ENCODE peak calls at places on chromosomes 16 and 17, in seven cellular contexts. H is colonic mucosa, E is foreskin fibroblast, T is GM06990, O is neural crest cell, P is K562, S is uterus. Q is an unnamed sample.

GRCh38 chr16:13480801-13481200 is 439.2 kb upstream of the ERCC4 start:
- DNase-seq in P (no peak), O (no peak), S (no peak), H (no peak), E (peak; percentile 4), T (no peak), Q (no peak)

GRCh38 chr17:2218426-2218825 is 85.2 kb downstream of the SMG6 start:
- DNase-seq in E (no peak), S (no peak), H (no peak), T (peak; percentile 30), O (no peak), P (no peak), Q (no peak)

GRCh38 chr17:8887834-8888703 is 20.6 kb upstream of the PIK3R6 start:
- DNase-seq in O (peak; percentile 71), S (no peak), T (no peak), H (peak; percentile 38), P (peak; percentile 60), E (peak; percentile 9), Q (no peak)

GRCh38 chr17:30158896-30159625 is 42.4 kb downstream of the NSRP1 start:
- DNase-seq in O (no peak), E (no peak), P (no peak), T (no peak), S (no peak), H (no peak), Q (no peak)

GRCh38 chr16:87133966-87134945 is 182.9 kb downstream of the C16orf95 start:
- DNase-seq in T (no peak), O (no peak), H (no peak), P (no peak), S (no peak), E (no peak), Q (no peak)

GRCh38 chr16:66386629-66387622 is 20.4 kb downstream of the CDH5 start:
- DNase-seq in P (no peak), E (no peak), H (no peak), T (no peak), S (no peak), O (no peak), Q (peak; percentile 12)

GRCh38 chr16:75494696-75495601 is at the start of gene CHST6:
- DNase-seq in H (peak; percentile 43), O (peak; percentile 59), S (no peak), T (peak; percentile 59), P (peak; percentile 43), E (no peak), Q (no peak)

GRCh38 chr16:73067671-73068545 is 20.0 kb upstream of the ZFHX3 start:
- DNase-seq in T (no peak), H (no peak), E (no peak), P (no peak), S (no peak), O (no peak), Q (no peak)

GRCh38 chr16:1980026-1980769 is 1.1 kb downstream of the NOXO1 start:
- DNase-seq in O (no peak), P (no peak), H (peak; percentile 60), S (no peak), T (no peak), E (no peak), Q (no peak)

GRCh38 chr16:12262454-12263180 is 286.1 kb downstream of the SNX29 start:
- DNase-seq in S (no peak), E (no peak), H (peak; percentile 73), P (no peak), O (no peak), T (no peak), Q (no peak)

GRCh38 chr17:44919885-44920564 is 4.7 kb upstream of the GFAP start:
- DNase-seq in P (peak; percentile 86), O (peak; percentile 60), S (peak; percentile 78), T (peak; percentile 55), H (peak; percentile 74), E (peak; percentile 74), Q (peak; percentile 76)

GRCh38 chr17:32497431-32498205 is 10.8 kb downstream of the CDK5R1 start:
- DNase-seq in S (no peak), T (no peak), H (no peak), O (no peak), E (no peak), P (no peak), Q (no peak)

GRCh38 chr17:9306086-9306485 is 269.5 kb downstream of the STX8 start:
- DNase-seq in T (no peak), O (no peak), H (no peak), E (no peak), P (no peak), S (no peak), Q (no peak)

GRCh38 chr16:3716831-3717234 is 491 bp downstream of the TRAP1 start:
- DNase-seq in H (peak; percentile 50), T (no peak), E (peak; percentile 10), S (no peak), O (no peak), P (peak; percentile 58), Q (no peak)

GRCh38 chr16:82738699-82739098 is 111.9 kb downstream of the CDH13 start:
- DNase-seq in O (no peak), H (no peak), T (no peak), S (no peak), P (no peak), E (no peak), Q (no peak)
- TF ChIP-seq CTCF in O (peak; percentile 31), H (no peak), T (peak; percentile 49), S (peak; percentile 10), P (no peak), E (peak; percentile 16), Q (no peak)

GRCh38 chr17:38761612-38762011 is 9.1 kb downstream of the PSMB3 start:
- DNase-seq in P (peak; percentile 66), H (peak; percentile 22), T (no peak), O (peak; percentile 36), E (no peak), S (no peak), Q (no peak)
- TF ChIP-seq CTCF in P (peak; percentile 62), H (no peak), T (peak; percentile 40), O (peak; percentile 51), E (peak; percentile 49), S (no peak), Q (no peak)

GRCh38 chr17:79905832-79906231 is 66.6 kb upstream of the CBX4 start:
- DNase-seq in H (no peak), S (no peak), T (no peak), P (peak; percentile 53), E (no peak), O (no peak), Q (no peak)
- TF ChIP-seq CTCF in H (peak; percentile 14), S (no peak), T (no peak), P (peak; percentile 66), E (no peak), O (peak; percentile 52), Q (peak; percentile 14)

GRCh38 chr17:41058741-41059140 is 1.2 kb downstream of the KRTAP2-3 start:
- DNase-seq in O (no peak), P (no peak), H (no peak), E (no peak), T (no peak), S (no peak), Q (no peak)

GRCh38 chr17:41060052-41060604 is at the start of gene KRTAP2-3:
- DNase-seq in S (no peak), O (no peak), P (no peak), E (peak; percentile 93), H (no peak), T (no peak), Q (no peak)

GRCh38 chr17:41064301-41064700 is 1.4 kb downstream of the KRTAP2-4 start:
- DNase-seq in P (no peak), S (no peak), O (no peak), T (no peak), E (no peak), H (no peak), Q (no peak)

GRCh38 chr17:41063449-41063848 is 2.2 kb downstream of the KRTAP2-4 start:
- DNase-seq in P (no peak), O (no peak), H (no peak), S (no peak), E (no peak), T (no peak), Q (no peak)

DNA sequence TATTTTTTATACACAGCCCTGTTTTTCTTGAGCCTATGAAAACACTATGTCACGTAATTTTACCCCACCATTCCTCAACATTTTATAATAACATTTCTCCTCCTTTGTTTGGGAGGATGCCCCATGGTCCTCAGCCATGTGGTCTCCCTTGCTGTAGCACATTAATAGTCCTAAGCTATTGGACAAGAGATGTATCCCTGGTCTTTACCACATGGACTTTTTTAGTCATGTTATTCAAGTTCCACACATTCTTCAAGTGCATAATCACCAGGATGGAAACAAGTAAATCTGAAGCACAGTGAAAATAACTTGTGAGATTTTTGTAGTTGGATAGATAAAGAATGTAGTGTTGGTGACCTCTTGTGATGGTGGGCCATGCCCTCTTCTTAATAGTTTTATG is 2.1 kb upstream of the KRTAP2-3 start:
- DNase-seq in P (no peak), O (no peak), T (no peak), H (no peak), E (peak; percentile 89), S (no peak), Q (no peak)
- TF ChIP-seq CTCF in P (no peak), O (no peak), T (no peak), H (no peak), E (no peak), S (no peak), Q (no peak)

DNA sequence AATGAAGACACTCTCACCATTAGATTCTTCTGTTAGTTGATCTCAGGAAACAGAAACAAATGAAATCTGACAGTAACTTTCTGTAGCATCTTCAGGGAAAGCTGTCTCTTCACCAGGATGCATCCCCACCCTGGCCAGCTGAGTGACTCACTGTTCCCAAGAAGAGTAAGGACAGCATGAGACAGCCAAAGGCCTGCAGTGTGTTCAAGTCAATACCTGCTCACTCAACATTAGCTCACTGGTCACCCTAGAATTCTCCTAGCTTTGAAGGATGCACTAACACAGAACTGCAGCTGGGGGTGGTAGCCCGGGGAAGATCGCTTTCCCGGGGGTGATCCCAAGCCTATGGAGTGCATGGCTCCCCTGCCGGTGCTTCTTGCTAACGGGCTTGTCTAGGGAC is 28.2 kb upstream of the CLEC18B start:
- DNase-seq in O (no peak), T (no peak), S (peak; percentile 37), H (no peak), E (peak; percentile 72), P (no peak), Q (no peak)
- TF ChIP-seq CTCF in O (no peak), T (no peak), S (no peak), H (no peak), E (peak; percentile 22), P (no peak), Q (no peak)

GRCh38 chr17:3335876-3336275 is 37.7 kb upstream of the OR3A1 start:
- DNase-seq in E (no peak), T (no peak), O (no peak), H (no peak), P (no peak), S (no peak), Q (no peak)
- TF ChIP-seq CTCF in E (no peak), T (no peak), O (no peak), H (no peak), P (no peak), S (no peak), Q (no peak)

DNA sequence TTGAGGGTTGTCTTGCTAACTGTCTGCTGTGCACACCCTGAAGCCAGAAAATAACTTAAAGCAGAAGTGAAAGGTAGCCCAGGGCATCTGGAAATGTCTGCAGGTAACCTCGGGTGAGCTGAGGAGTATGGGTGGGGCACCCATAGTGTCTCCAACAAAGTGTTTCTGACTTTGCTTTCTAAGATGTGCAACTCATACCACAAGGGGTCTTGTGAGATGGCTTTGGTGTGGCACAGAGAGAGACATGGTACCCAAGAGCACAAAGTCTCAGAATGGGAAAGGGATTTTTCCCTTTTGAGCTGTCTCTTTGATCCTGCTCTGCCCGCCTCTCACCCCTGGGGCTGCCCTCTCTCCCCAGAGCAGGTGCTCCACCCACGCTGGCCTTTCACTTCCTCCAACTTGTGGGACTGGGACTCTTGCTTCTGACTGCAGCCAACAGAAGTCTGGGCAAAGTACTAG is 6.9 kb downstream of the CHD9 start:
- DNase-seq in O (no peak), P (no peak), H (peak; percentile 85), E (no peak), T (peak; percentile 80), S (no peak), Q (no peak)
- TF ChIP-seq CTCF in O (no peak), P (no peak), H (no peak), E (no peak), T (peak; percentile 11), S (no peak), Q (no peak)

Q was measured in mesothelial cell of epicardium.